ENCODE peak calls at places on chromosomes 12 and 14, in eight cellular contexts. L, G, H, V, X, Y, K and Z are unnamed samples.

GRCh38 chr12:54689984-54690383 is 41.8 kb upstream of the DCD start:
- DNase-seq in L (no peak), G (no peak), H (no peak), V (no peak), X (peak; percentile 16), Y (no peak), K (no peak), Z (no peak)

GRCh38 chr12:121765573-121765972 is 27.9 kb downstream of the RHOF start:
- DNase-seq in L (no peak), G (no peak), H (peak; percentile 94), V (no peak), X (peak; percentile 62), Y (no peak), K (no peak), Z (no peak)

GRCh38 chr12:73341559-73342247 is 1069.5 kb downstream of the TRHDE start:
- DNase-seq in L (no peak), G (no peak), H (no peak), V (no peak), X (no peak), Y (no peak), K (no peak), Z (no peak)

GRCh38 chr12:51925400-51926063 is 18.2 kb downstream of the ACVRL1 start:
- DNase-seq in L (no peak), G (no peak), H (no peak), V (no peak), X (no peak), Y (no peak), K (no peak), Z (no peak)

GRCh38 chr14:74888164-74889158 is 6.7 kb downstream of the DLST start:
- DNase-seq in L (no peak), G (no peak), H (peak; percentile 31), V (no peak), X (peak; percentile 25), Y (no peak), K (no peak), Z (no peak)

GRCh38 chr12:12007001-12007712 is 63.6 kb upstream of the BCL2L14 start:
- DNase-seq in L (no peak), G (no peak), H (peak; percentile 97), V (no peak), X (no peak), Y (no peak), K (no peak), Z (no peak)

GRCh38 chr12:27899151-27899661 is 73.3 kb downstream of the PTHLH start:
- DNase-seq in L (no peak), G (peak; percentile 97), H (peak; percentile 75), V (no peak), X (peak; percentile 99), Y (no peak), K (no peak), Z (peak; percentile 97)

GRCh38 chr14:61537567-61538463 is 157.5 kb upstream of the HIF1A start:
- DNase-seq in L (peak; percentile 80), G (peak; percentile 47), H (peak; percentile 92), V (no peak), X (peak; percentile 99), Y (no peak), K (no peak), Z (peak; percentile 100)

GRCh38 chr12:51218607-51219161 is 822 bp upstream of the POU6F1 start:
- DNase-seq in L (peak; percentile 16), G (no peak), H (no peak), V (no peak), X (no peak), Y (no peak), K (no peak), Z (no peak)

GRCh38 chr14:100621806-100622205 is 34.6 kb upstream of the BEGAIN start:
- DNase-seq in L (no peak), G (no peak), H (no peak), V (peak; percentile 71), X (no peak), Y (no peak), K (no peak), Z (no peak)

GRCh38 chr12:27396416-27396815 is 50.1 kb upstream of the SMCO2 start:
- DNase-seq in L (no peak), G (no peak), H (no peak), V (no peak), X (no peak), Y (no peak), K (no peak), Z (no peak)

GRCh38 chr12:47946413-47947107 is 16.8 kb upstream of the TMEM106C start:
- DNase-seq in L (no peak), G (no peak), H (peak; percentile 37), V (no peak), X (no peak), Y (no peak), K (no peak), Z (no peak)

GRCh38 chr12:50647479-50647878 is 116.4 kb upstream of the ATF1 start:
- DNase-seq in L (no peak), G (no peak), H (no peak), V (no peak), X (peak; percentile 73), Y (no peak), K (no peak), Z (no peak)

GRCh38 chr12:32089156-32089950 is 17.3 kb upstream of the BICD1 start:
- DNase-seq in L (no peak), G (no peak), H (peak; percentile 42), V (no peak), X (peak; percentile 21), Y (no peak), K (peak; percentile 47), Z (no peak)

GRCh38 chr14:103296007-103296406 is 38.0 kb upstream of the EIF5 start:
- DNase-seq in L (no peak), G (no peak), H (peak; percentile 72), V (no peak), X (peak; percentile 77), Y (no peak), K (no peak), Z (peak; percentile 27)

GRCh38 chr12:1911598-1912575 is 6.6 kb downstream of the CACNA2D4 start:
- DNase-seq in L (peak; percentile 74), G (no peak), H (no peak), V (peak; percentile 61), X (no peak), Y (no peak), K (peak; percentile 69), Z (no peak)

GRCh38 chr14:84074626-84075025 is 1455.3 kb upstream of the FLRT2 start:
- DNase-seq in L (no peak), G (no peak), H (no peak), V (no peak), X (no peak), Y (no peak), K (no peak), Z (no peak)

GRCh38 chr14:32077081-32078029 is at the start of gene ARHGAP5:
- DNase-seq in L (peak; percentile 74), G (peak; percentile 45), H (peak; percentile 49), V (peak; percentile 88), X (no peak), Y (no peak), K (peak; percentile 94), Z (no peak)

GRCh38 chr12:10720974-10721565 is 2.1 kb downstream of the YBX3 start:
- DNase-seq in L (no peak), G (no peak), H (no peak), V (no peak), X (no peak), Y (no peak), K (no peak), Z (no peak)